ENCODE peak calls at places on chromosomes 7 and 10, in eight cellular contexts. One of them, this sample, is unnamed.
A peak's percentile ranks its signal among the peaks of the same experiment; 100 is the strongest.

GRCh38 chr7:47373871-47374451 is 207.9 kb downstream of the TNS3 start:
- DNase-seq in GM12865: no peak
- DNase-seq in CD4-positive, alpha-beta T cell: no peak
- DNase-seq in cardiac muscle cell: no peak
- DNase-seq in AG09319: no peak
- DNase-seq in cardiac fibroblast: no peak
- DNase-seq in astrocyte: no peak
- DNase-seq in transverse colon: no peak
- DNase-seq in this sample: no peak

GRCh38 chr10:11335167-11335652 is 276.2 kb downstream of the USP6NL start:
- DNase-seq in GM12865: no peak
- DNase-seq in CD4-positive, alpha-beta T cell: no peak
- DNase-seq in cardiac muscle cell: peak; percentile 53
- DNase-seq in AG09319: no peak
- DNase-seq in cardiac fibroblast: peak; percentile 11
- DNase-seq in astrocyte: peak; percentile 39
- DNase-seq in transverse colon: no peak
- DNase-seq in this sample: no peak

GRCh38 chr7:49099587-49100326 is 175.4 kb downstream of the CDC14C start:
- DNase-seq in GM12865: peak; percentile 10
- DNase-seq in CD4-positive, alpha-beta T cell: no peak
- DNase-seq in cardiac muscle cell: peak; percentile 33
- DNase-seq in AG09319: no peak
- DNase-seq in cardiac fibroblast: no peak
- DNase-seq in astrocyte: no peak
- DNase-seq in transverse colon: no peak
- DNase-seq in this sample: no peak

GRCh38 chr7:44163591-44163990 is 22.5 kb upstream of the MYL7 start:
- DNase-seq in GM12865: no peak
- DNase-seq in CD4-positive, alpha-beta T cell: no peak
- DNase-seq in cardiac muscle cell: no peak
- DNase-seq in AG09319: peak; percentile 88
- DNase-seq in cardiac fibroblast: peak; percentile 74
- DNase-seq in astrocyte: peak; percentile 95
- DNase-seq in transverse colon: no peak
- DNase-seq in this sample: no peak

GRCh38 chr7:12827920-12828319 is 140.5 kb downstream of the ARL4A start:
- DNase-seq in GM12865: no peak
- DNase-seq in CD4-positive, alpha-beta T cell: no peak
- DNase-seq in cardiac muscle cell: no peak
- DNase-seq in AG09319: no peak
- DNase-seq in cardiac fibroblast: peak; percentile 44
- DNase-seq in astrocyte: peak; percentile 63
- DNase-seq in transverse colon: no peak
- DNase-seq in this sample: no peak

GRCh38 chr10:61729596-61729995 is 66.9 kb downstream of the CABCOCO1 start:
- DNase-seq in GM12865: no peak
- DNase-seq in CD4-positive, alpha-beta T cell: no peak
- DNase-seq in cardiac muscle cell: no peak
- DNase-seq in AG09319: no peak
- DNase-seq in cardiac fibroblast: no peak
- DNase-seq in astrocyte: no peak
- DNase-seq in transverse colon: no peak
- DNase-seq in this sample: no peak

GRCh38 chr7:75642810-75643486 is 95.8 kb downstream of the HIP1 start:
- DNase-seq in GM12865: peak; percentile 90
- DNase-seq in CD4-positive, alpha-beta T cell: peak; percentile 51
- DNase-seq in cardiac muscle cell: peak; percentile 29
- DNase-seq in AG09319: peak; percentile 18
- DNase-seq in cardiac fibroblast: peak; percentile 84
- DNase-seq in astrocyte: peak; percentile 54
- DNase-seq in transverse colon: peak; percentile 53
- DNase-seq in this sample: no peak

GRCh38 chr10:122476034-122476695 is 14.8 kb downstream of the HTRA1 start:
- DNase-seq in GM12865: no peak
- DNase-seq in CD4-positive, alpha-beta T cell: no peak
- DNase-seq in cardiac muscle cell: no peak
- DNase-seq in AG09319: no peak
- DNase-seq in cardiac fibroblast: no peak
- DNase-seq in astrocyte: no peak
- DNase-seq in transverse colon: no peak
- DNase-seq in this sample: no peak

GRCh38 chr7:140400381-140400780 is 2.1 kb upstream of the SLC37A3 start:
- DNase-seq in GM12865: no peak
- DNase-seq in CD4-positive, alpha-beta T cell: no peak
- DNase-seq in cardiac muscle cell: no peak
- DNase-seq in AG09319: no peak
- DNase-seq in cardiac fibroblast: no peak
- DNase-seq in astrocyte: no peak
- DNase-seq in transverse colon: no peak
- DNase-seq in this sample: no peak

GRCh38 chr7:157320607-157320979 is 16.2 kb upstream of the DNAJB6 start:
- DNase-seq in GM12865: no peak
- DNase-seq in CD4-positive, alpha-beta T cell: no peak
- DNase-seq in cardiac muscle cell: no peak
- DNase-seq in AG09319: no peak
- DNase-seq in cardiac fibroblast: peak; percentile 48
- DNase-seq in astrocyte: peak; percentile 43
- DNase-seq in transverse colon: no peak
- DNase-seq in this sample: no peak

GRCh38 chr7:47538846-47539311 is 43.0 kb downstream of the TNS3 start:
- DNase-seq in GM12865: no peak
- DNase-seq in CD4-positive, alpha-beta T cell: no peak
- DNase-seq in cardiac muscle cell: no peak
- DNase-seq in AG09319: no peak
- DNase-seq in cardiac fibroblast: no peak
- DNase-seq in astrocyte: no peak
- DNase-seq in transverse colon: no peak
- DNase-seq in this sample: no peak

GRCh38 chr7:29563590-29564454 is at the start of gene PRR15:
- DNase-seq in GM12865: no peak
- DNase-seq in CD4-positive, alpha-beta T cell: no peak
- DNase-seq in cardiac muscle cell: peak; percentile 71
- DNase-seq in AG09319: no peak
- DNase-seq in cardiac fibroblast: peak; percentile 70
- DNase-seq in astrocyte: peak; percentile 7
- DNase-seq in transverse colon: peak; percentile 91
- DNase-seq in this sample: peak; percentile 57

GRCh38 chr7:103630318-103630717 is 184.3 kb upstream of the SLC26A5 start:
- DNase-seq in GM12865: no peak
- DNase-seq in CD4-positive, alpha-beta T cell: no peak
- DNase-seq in cardiac muscle cell: no peak
- DNase-seq in AG09319: no peak
- DNase-seq in cardiac fibroblast: peak; percentile 48
- DNase-seq in astrocyte: peak; percentile 16
- DNase-seq in transverse colon: no peak
- DNase-seq in this sample: no peak

GRCh38 chr7:47636693-47637175 is 54.8 kb upstream of the TNS3 start:
- DNase-seq in GM12865: no peak
- DNase-seq in CD4-positive, alpha-beta T cell: no peak
- DNase-seq in cardiac muscle cell: peak; percentile 25
- DNase-seq in AG09319: no peak
- DNase-seq in cardiac fibroblast: no peak
- DNase-seq in astrocyte: no peak
- DNase-seq in transverse colon: no peak
- DNase-seq in this sample: no peak

GRCh38 chr7:18494821-18495408 is 634 bp upstream of the HDAC9 start:
- DNase-seq in GM12865: peak; percentile 37
- DNase-seq in CD4-positive, alpha-beta T cell: no peak
- DNase-seq in cardiac muscle cell: peak; percentile 39
- DNase-seq in AG09319: no peak
- DNase-seq in cardiac fibroblast: peak; percentile 63
- DNase-seq in astrocyte: peak; percentile 78
- DNase-seq in transverse colon: no peak
- DNase-seq in this sample: no peak

GRCh38 chr10:82340166-82340565 is 465.2 kb downstream of the NRG3 start:
- DNase-seq in GM12865: no peak
- DNase-seq in CD4-positive, alpha-beta T cell: no peak
- DNase-seq in cardiac muscle cell: no peak
- DNase-seq in AG09319: no peak
- DNase-seq in cardiac fibroblast: peak; percentile 10
- DNase-seq in astrocyte: no peak
- DNase-seq in transverse colon: no peak
- DNase-seq in this sample: no peak

GRCh38 chr10:3740157-3740871 is 44.7 kb downstream of the KLF6 start:
- DNase-seq in GM12865: peak; percentile 34
- DNase-seq in CD4-positive, alpha-beta T cell: no peak
- DNase-seq in cardiac muscle cell: no peak
- DNase-seq in AG09319: no peak
- DNase-seq in cardiac fibroblast: peak; percentile 78
- DNase-seq in astrocyte: peak; percentile 77
- DNase-seq in transverse colon: no peak
- DNase-seq in this sample: no peak

GRCh38 chr7:115707236-115707635 is 323.3 kb downstream of the TFEC start:
- DNase-seq in GM12865: peak; percentile 18
- DNase-seq in CD4-positive, alpha-beta T cell: no peak
- DNase-seq in cardiac muscle cell: peak; percentile 38
- DNase-seq in AG09319: peak; percentile 2
- DNase-seq in cardiac fibroblast: peak; percentile 5
- DNase-seq in astrocyte: no peak
- DNase-seq in transverse colon: peak; percentile 14
- DNase-seq in this sample: no peak
- TF ChIP-seq CTCF in GM12865: peak; percentile 38
- TF ChIP-seq CTCF in CD4-positive, alpha-beta T cell: no peak
- TF ChIP-seq CTCF in cardiac muscle cell: peak; percentile 27
- TF ChIP-seq CTCF in AG09319: peak; percentile 16
- TF ChIP-seq CTCF in cardiac fibroblast: no peak
- TF ChIP-seq CTCF in astrocyte: peak; percentile 18
- TF ChIP-seq CTCF in transverse colon: peak; percentile 30
- TF ChIP-seq CTCF in this sample: peak; percentile 46

GRCh38 chr10:86111902-86112301 is 254.7 kb downstream of the GRID1 start:
- DNase-seq in GM12865: no peak
- DNase-seq in CD4-positive, alpha-beta T cell: no peak
- DNase-seq in cardiac muscle cell: no peak
- DNase-seq in AG09319: no peak
- DNase-seq in cardiac fibroblast: no peak
- DNase-seq in astrocyte: no peak
- DNase-seq in transverse colon: no peak
- DNase-seq in this sample: no peak

GRCh38 chr10:86109421-86109820 is 257.2 kb downstream of the GRID1 start:
- DNase-seq in GM12865: no peak
- DNase-seq in CD4-positive, alpha-beta T cell: no peak
- DNase-seq in cardiac muscle cell: no peak
- DNase-seq in AG09319: no peak
- DNase-seq in cardiac fibroblast: no peak
- DNase-seq in astrocyte: no peak
- DNase-seq in transverse colon: no peak
- DNase-seq in this sample: no peak

GRCh38 chr10:86108696-86109095 is 257.9 kb downstream of the GRID1 start:
- DNase-seq in GM12865: no peak
- DNase-seq in CD4-positive, alpha-beta T cell: no peak
- DNase-seq in cardiac muscle cell: no peak
- DNase-seq in AG09319: no peak
- DNase-seq in cardiac fibroblast: no peak
- DNase-seq in astrocyte: no peak
- DNase-seq in transverse colon: no peak
- DNase-seq in this sample: no peak

GRCh38 chr10:86113044-86113443 is 253.6 kb downstream of the GRID1 start:
- DNase-seq in GM12865: no peak
- DNase-seq in CD4-positive, alpha-beta T cell: no peak
- DNase-seq in cardiac muscle cell: no peak
- DNase-seq in AG09319: no peak
- DNase-seq in cardiac fibroblast: no peak
- DNase-seq in astrocyte: no peak
- DNase-seq in transverse colon: no peak
- DNase-seq in this sample: no peak

GRCh38 chr10:86110156-86110786 is 256.3 kb downstream of the GRID1 start:
- DNase-seq in GM12865: peak; percentile 7
- DNase-seq in CD4-positive, alpha-beta T cell: no peak
- DNase-seq in cardiac muscle cell: no peak
- DNase-seq in AG09319: no peak
- DNase-seq in cardiac fibroblast: no peak
- DNase-seq in astrocyte: no peak
- DNase-seq in transverse colon: no peak
- DNase-seq in this sample: no peak
- TF ChIP-seq CTCF in GM12865: peak; percentile 55
- TF ChIP-seq CTCF in CD4-positive, alpha-beta T cell: no peak
- TF ChIP-seq CTCF in cardiac muscle cell: peak; percentile 11
- TF ChIP-seq CTCF in AG09319: no peak
- TF ChIP-seq CTCF in cardiac fibroblast: no peak
- TF ChIP-seq CTCF in astrocyte: no peak
- TF ChIP-seq CTCF in transverse colon: no peak
- TF ChIP-seq CTCF in this sample: peak; percentile 26

GRCh38 chr7:105577251-105577650 is 4.0 kb downstream of the EFCAB10 start:
- DNase-seq in GM12865: no peak
- DNase-seq in CD4-positive, alpha-beta T cell: no peak
- DNase-seq in cardiac muscle cell: no peak
- DNase-seq in AG09319: no peak
- DNase-seq in cardiac fibroblast: no peak
- DNase-seq in astrocyte: no peak
- DNase-seq in transverse colon: no peak
- DNase-seq in this sample: no peak

GRCh38 chr7:105583061-105583460 is 1.8 kb upstream of the EFCAB10 start:
- DNase-seq in GM12865: no peak
- DNase-seq in CD4-positive, alpha-beta T cell: no peak
- DNase-seq in cardiac muscle cell: no peak
- DNase-seq in AG09319: no peak
- DNase-seq in cardiac fibroblast: no peak
- DNase-seq in astrocyte: no peak
- DNase-seq in transverse colon: no peak
- DNase-seq in this sample: no peak

GRCh38 chr7:105581066-105581811 is at the start of gene EFCAB10:
- DNase-seq in GM12865: peak; percentile 71
- DNase-seq in CD4-positive, alpha-beta T cell: peak; percentile 4
- DNase-seq in cardiac muscle cell: peak; percentile 95
- DNase-seq in AG09319: no peak
- DNase-seq in cardiac fibroblast: peak; percentile 48
- DNase-seq in astrocyte: peak; percentile 36
- DNase-seq in transverse colon: peak; percentile 60
- DNase-seq in this sample: peak; percentile 79

GRCh38 chr7:105578496-105578895 is 2.8 kb downstream of the EFCAB10 start:
- DNase-seq in GM12865: no peak
- DNase-seq in CD4-positive, alpha-beta T cell: no peak
- DNase-seq in cardiac muscle cell: no peak
- DNase-seq in AG09319: no peak
- DNase-seq in cardiac fibroblast: peak; percentile 22
- DNase-seq in astrocyte: no peak
- DNase-seq in transverse colon: no peak
- DNase-seq in this sample: no peak

GRCh38 chr7:105580022-105580740 is 1.1 kb downstream of the EFCAB10 start:
- DNase-seq in GM12865: no peak
- DNase-seq in CD4-positive, alpha-beta T cell: no peak
- DNase-seq in cardiac muscle cell: no peak
- DNase-seq in AG09319: no peak
- DNase-seq in cardiac fibroblast: no peak
- DNase-seq in astrocyte: no peak
- DNase-seq in transverse colon: no peak
- DNase-seq in this sample: no peak
- TF ChIP-seq CTCF in GM12865: no peak
- TF ChIP-seq CTCF in CD4-positive, alpha-beta T cell: no peak
- TF ChIP-seq CTCF in cardiac muscle cell: no peak
- TF ChIP-seq CTCF in AG09319: no peak
- TF ChIP-seq CTCF in cardiac fibroblast: no peak
- TF ChIP-seq CTCF in astrocyte: no peak
- TF ChIP-seq CTCF in transverse colon: no peak
- TF ChIP-seq CTCF in this sample: no peak

DNA sequence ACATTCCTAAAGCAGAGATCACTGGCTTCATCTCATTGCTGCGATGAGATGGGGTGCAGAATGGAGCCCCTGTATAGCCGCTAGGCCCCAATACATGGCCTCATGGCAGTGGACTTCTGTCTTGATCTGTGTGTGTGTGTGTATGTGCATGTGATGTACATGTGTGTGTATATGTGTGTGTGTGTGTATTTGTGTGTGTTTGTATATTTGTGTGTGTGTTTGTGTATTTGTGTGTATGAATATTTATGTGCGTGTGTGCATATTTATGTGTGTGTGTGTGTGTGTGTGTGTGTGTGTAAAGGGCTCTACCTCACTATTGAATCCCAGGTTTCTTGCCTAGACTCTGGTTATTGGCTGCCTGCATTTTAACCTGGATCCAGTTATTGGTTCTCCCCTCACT is 958.2 kb downstream of the GRID1 start:
- DNase-seq in GM12865: no peak
- DNase-seq in CD4-positive, alpha-beta T cell: no peak
- DNase-seq in cardiac muscle cell: no peak
- DNase-seq in AG09319: no peak
- DNase-seq in cardiac fibroblast: no peak
- DNase-seq in astrocyte: no peak
- DNase-seq in transverse colon: no peak
- DNase-seq in this sample: no peak
- TF ChIP-seq CTCF in GM12865: no peak
- TF ChIP-seq CTCF in CD4-positive, alpha-beta T cell: no peak
- TF ChIP-seq CTCF in cardiac muscle cell: no peak
- TF ChIP-seq CTCF in AG09319: no peak
- TF ChIP-seq CTCF in cardiac fibroblast: no peak
- TF ChIP-seq CTCF in astrocyte: no peak
- TF ChIP-seq CTCF in transverse colon: no peak
- TF ChIP-seq CTCF in this sample: no peak